ENCODE peak calls at places on chromosomes 5 and 9, in five cellular contexts. U is H9, X is K562, D is neuronal stem cell, F is tibial artery. Q is an unnamed sample.

GRCh38 chr5:96651948-96652753 is 10.0 kb upstream of the CAST start:
- DNase-seq in U (peak; percentile 47), X (peak; percentile 32), D (no peak), F (no peak), Q (no peak)

GRCh38 chr5:62001640-62002039 is 304.4 kb upstream of the KIF2A start:
- DNase-seq in U (no peak), X (no peak), D (no peak), F (no peak), Q (no peak)

GRCh38 chr9:124149992-124150391 is 107.8 kb upstream of the NEK6 start:
- DNase-seq in U (no peak), X (no peak), D (no peak), F (no peak), Q (no peak)

GRCh38 chr5:67983251-67983941 is 232.2 kb upstream of the PIK3R1 start:
- DNase-seq in U (no peak), X (no peak), D (no peak), F (no peak), Q (no peak)

GRCh38 chr5:39191216-39191615 is 28.1 kb downstream of the FYB1 start:
- DNase-seq in U (no peak), X (no peak), D (no peak), F (no peak), Q (no peak)

GRCh38 chr5:565782-566445 is 41.7 kb upstream of the SLC9A3 start:
- DNase-seq in U (peak; percentile 64), X (no peak), D (no peak), F (peak; percentile 65), Q (no peak)

GRCh38 chr9:93020785-93021670 is 37.5 kb upstream of the SUSD3 start:
- DNase-seq in U (no peak), X (no peak), D (no peak), F (peak; percentile 59), Q (no peak)

GRCh38 chr9:69265891-69266290 is 59.1 kb upstream of the ENTREP1 start:
- DNase-seq in U (no peak), X (no peak), D (no peak), F (no peak), Q (no peak)

GRCh38 chr5:1265026-1265425 is 29.8 kb downstream of the TERT start:
- DNase-seq in U (no peak), X (no peak), D (no peak), F (no peak), Q (no peak)

GRCh38 chr9:92476962-92477361 is 5.3 kb downstream of the ASPN start:
- DNase-seq in U (no peak), X (no peak), D (no peak), F (no peak), Q (no peak)

GRCh38 chr5:103094737-103095136 is 25.2 kb downstream of the GIN1 start:
- DNase-seq in U (no peak), X (peak; percentile 62), D (no peak), F (no peak), Q (no peak)

GRCh38 chr9:4062966-4063365 is 236.9 kb downstream of the GLIS3 start:
- DNase-seq in U (no peak), X (no peak), D (no peak), F (no peak), Q (no peak)

GRCh38 chr5:137075163-137075970 is 423.8 kb downstream of the SPOCK1 start:
- DNase-seq in U (peak; percentile 92), X (peak; percentile 71), D (peak; percentile 39), F (no peak), Q (peak; percentile 36)

GRCh38 chr9:108049026-108049591 is 559.5 kb upstream of the KLF4 start:
- DNase-seq in U (no peak), X (peak; percentile 51), D (no peak), F (no peak), Q (no peak)

GRCh38 chr9:135610290-135611141 is 28.8 kb downstream of the GLT6D1 start:
- DNase-seq in U (no peak), X (no peak), D (no peak), F (no peak), Q (no peak)

GRCh38 chr5:34927785-34928184 is 1.6 kb upstream of the DNAJC21 start:
- DNase-seq in U (peak; percentile 34), X (no peak), D (no peak), F (no peak), Q (no peak)

GRCh38 chr5:138829341-138829740 is 45.8 kb downstream of the LRRTM2 start:
- DNase-seq in U (no peak), X (no peak), D (no peak), F (no peak), Q (no peak)

GRCh38 chr5:96597441-96598020 is 64.6 kb upstream of the CAST start:
- DNase-seq in U (no peak), X (no peak), D (no peak), F (no peak), Q (no peak)

GRCh38 chr5:74188341-74188740 is 452.2 kb downstream of the ENC1 start:
- DNase-seq in U (no peak), X (no peak), D (no peak), F (no peak), Q (no peak)

GRCh38 chr5:179113945-179114641 is 53.9 kb downstream of the ZNF354C start:
- DNase-seq in U (no peak), X (no peak), D (no peak), F (peak; percentile 21), Q (no peak)
- H3K9me3 ChIP-seq in U (peaks cover 24% of the 10 kb centered on the region), X (no peaks in the 10 kb centered on the region), D (peaks cover 45% of the 10 kb centered on the region), F (peaks cover 63% of the 10 kb centered on the region), Q (peaks cover 87% of the 10 kb centered on the region)

GRCh38 chr5:23461576-23461975 is 45.8 kb upstream of the PRDM9 start:
- DNase-seq in U (no peak), X (no peak), D (no peak), F (no peak), Q (no peak)
- H3K9me3 ChIP-seq in U (peaks cover 5% of the 10 kb centered on the region), X (peaks cover 2% of the 10 kb centered on the region), D (peaks cover 3% of the 10 kb centered on the region), F (no peaks in the 10 kb centered on the region), Q (peaks cover 14% of the 10 kb centered on the region)

GRCh38 chr5:8675182-8675581 is 806.2 kb downstream of the MTRR start:
- DNase-seq in U (no peak), X (no peak), D (no peak), F (no peak), Q (no peak)
- H3K9me3 ChIP-seq in U (no peaks in the 10 kb centered on the region), X (peaks cover 2% of the 10 kb centered on the region), D (no peaks in the 10 kb centered on the region), F (no peaks in the 10 kb centered on the region), Q (peaks cover 12% of the 10 kb centered on the region)

DNA sequence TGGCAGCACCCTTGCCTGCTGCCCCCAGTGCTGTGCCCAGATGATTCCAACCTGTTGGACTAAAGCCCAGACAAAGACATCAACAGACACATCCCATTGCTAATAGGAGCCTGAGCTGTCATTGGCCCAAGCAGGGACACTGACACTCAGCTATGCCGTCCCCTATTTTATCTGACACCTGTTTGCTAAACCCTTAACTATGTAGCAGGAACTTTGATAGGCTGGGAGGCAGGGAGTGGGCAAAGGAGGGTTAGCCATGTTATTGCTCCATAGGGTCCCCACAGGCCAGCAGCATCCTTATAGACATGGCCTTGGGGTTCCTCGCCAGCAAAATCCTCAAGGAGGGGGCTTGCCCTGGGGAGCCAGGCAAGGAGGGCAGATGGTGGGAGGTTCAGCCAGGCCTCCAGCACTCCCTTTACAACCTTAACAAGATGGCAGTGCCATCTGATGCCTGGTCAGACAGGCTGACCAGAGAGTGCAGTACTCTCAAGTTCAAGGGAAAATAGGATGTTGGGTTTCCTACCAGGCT is 50.4 kb upstream of the CDKN2AIPNL start:
- DNase-seq in U (no peak), X (no peak), D (no peak), F (peak; percentile 55), Q (no peak)
- H3K9me3 ChIP-seq in U (no peaks in the 10 kb centered on the region), X (no peaks in the 10 kb centered on the region), D (no peaks in the 10 kb centered on the region), F (no peaks in the 10 kb centered on the region), Q (no peaks in the 10 kb centered on the region)

DNA sequence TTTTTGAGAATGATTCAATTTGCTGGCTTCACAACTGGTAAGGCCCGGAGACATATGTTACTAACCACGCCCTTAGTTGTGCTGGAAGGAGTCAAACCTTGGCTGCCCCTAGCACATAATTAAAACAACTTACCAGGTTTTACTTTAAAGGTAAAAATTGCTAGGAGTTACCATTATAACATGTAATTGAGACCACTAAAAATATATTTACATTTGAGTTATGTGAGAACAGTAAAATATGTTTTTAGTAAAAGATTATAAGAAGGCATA is 435.6 kb upstream of the CDH9 start:
- DNase-seq in U (no peak), X (peak; percentile 22), D (no peak), F (no peak), Q (no peak)
- H3K9me3 ChIP-seq in U (peaks cover 30% of the 10 kb centered on the region), X (no peaks in the 10 kb centered on the region), D (peaks cover 13% of the 10 kb centered on the region), F (peaks cover 8% of the 10 kb centered on the region), Q (peaks cover 46% of the 10 kb centered on the region)

Q was measured in left ventricle myocardium inferior.